ENCODE peak calls at places on chromosomes 5 and 9, in five cellular contexts. One of them, this sample, is unnamed.

GRCh38 chr5:4099401-4099800 is 503.8 kb downstream of the IRX1 start:
- DNase-seq in H9: no peak
- DNase-seq in neuronal stem cell: no peak
- DNase-seq in trophoblast cell: no peak
- DNase-seq in mesenchymal stem cell: no peak
- DNase-seq in this sample: no peak

GRCh38 chr9:90065001-90065400 is 460.2 kb downstream of the GADD45G start:
- DNase-seq in H9: no peak
- DNase-seq in neuronal stem cell: no peak
- DNase-seq in trophoblast cell: no peak
- DNase-seq in mesenchymal stem cell: peak; percentile 26
- DNase-seq in this sample: no peak

GRCh38 chr9:13139641-13140171 is 139.8 kb downstream of the MPDZ start:
- DNase-seq in H9: no peak
- DNase-seq in neuronal stem cell: peak; percentile 26
- DNase-seq in trophoblast cell: no peak
- DNase-seq in mesenchymal stem cell: peak; percentile 86
- DNase-seq in this sample: no peak

GRCh38 chr5:111781200-111781599 is 24.2 kb upstream of the NREP start:
- DNase-seq in H9: no peak
- DNase-seq in neuronal stem cell: no peak
- DNase-seq in trophoblast cell: no peak
- DNase-seq in mesenchymal stem cell: peak; percentile 76
- DNase-seq in this sample: no peak

GRCh38 chr5:9348296-9348996 is 197.4 kb downstream of the SEMA5A start:
- DNase-seq in H9: no peak
- DNase-seq in neuronal stem cell: no peak
- DNase-seq in trophoblast cell: peak; percentile 71
- DNase-seq in mesenchymal stem cell: peak; percentile 55
- DNase-seq in this sample: no peak

GRCh38 chr5:35926389-35927051 is 11.9 kb downstream of the CAPSL start:
- DNase-seq in H9: peak; percentile 76
- DNase-seq in neuronal stem cell: peak; percentile 75
- DNase-seq in trophoblast cell: peak; percentile 34
- DNase-seq in mesenchymal stem cell: peak; percentile 60
- DNase-seq in this sample: no peak

GRCh38 chr5:88886756-88887741 is 4.1 kb upstream of the MEF2C start:
- DNase-seq in H9: no peak
- DNase-seq in neuronal stem cell: no peak
- DNase-seq in trophoblast cell: no peak
- DNase-seq in mesenchymal stem cell: no peak
- DNase-seq in this sample: no peak

GRCh38 chr5:32572778-32573480 is 12.4 kb upstream of the SUB1 start:
- DNase-seq in H9: no peak
- DNase-seq in neuronal stem cell: no peak
- DNase-seq in trophoblast cell: no peak
- DNase-seq in mesenchymal stem cell: no peak
- DNase-seq in this sample: no peak

GRCh38 chr5:111072949-111073682 is 1.6 kb downstream of the TSLP start:
- DNase-seq in H9: peak; percentile 84
- DNase-seq in neuronal stem cell: peak; percentile 49
- DNase-seq in trophoblast cell: peak; percentile 19
- DNase-seq in mesenchymal stem cell: peak; percentile 55
- DNase-seq in this sample: no peak

GRCh38 chr5:112535339-112535738 is 116.3 kb upstream of the EPB41L4A start:
- DNase-seq in H9: no peak
- DNase-seq in neuronal stem cell: no peak
- DNase-seq in trophoblast cell: no peak
- DNase-seq in mesenchymal stem cell: no peak
- DNase-seq in this sample: no peak

GRCh38 chr9:136616948-136617695 is 45.6 kb upstream of the EGFL7 start:
- DNase-seq in H9: no peak
- DNase-seq in neuronal stem cell: no peak
- DNase-seq in trophoblast cell: no peak
- DNase-seq in mesenchymal stem cell: no peak
- DNase-seq in this sample: peak; percentile 45

GRCh38 chr9:97367729-97368128 is 44.2 kb upstream of the TDRD7 start:
- DNase-seq in H9: no peak
- DNase-seq in neuronal stem cell: no peak
- DNase-seq in trophoblast cell: no peak
- DNase-seq in mesenchymal stem cell: no peak
- DNase-seq in this sample: no peak

GRCh38 chr5:117455236-117456233 is 880.9 kb upstream of the SEMA6A start:
- DNase-seq in H9: peak; percentile 79
- DNase-seq in neuronal stem cell: no peak
- DNase-seq in trophoblast cell: no peak
- DNase-seq in mesenchymal stem cell: no peak
- DNase-seq in this sample: peak; percentile 69

GRCh38 chr5:107997338-107997979 is 326.7 kb upstream of the EFNA5 start:
- DNase-seq in H9: no peak
- DNase-seq in neuronal stem cell: no peak
- DNase-seq in trophoblast cell: no peak
- DNase-seq in mesenchymal stem cell: peak; percentile 20
- DNase-seq in this sample: no peak

GRCh38 chr5:180116441-180117377 is 45.1 kb upstream of the RNF130 start:
- DNase-seq in H9: peak; percentile 42
- DNase-seq in neuronal stem cell: no peak
- DNase-seq in trophoblast cell: no peak
- DNase-seq in mesenchymal stem cell: no peak
- DNase-seq in this sample: peak; percentile 47

GRCh38 chr9:37410969-37411785 is 11.3 kb upstream of the GRHPR start:
- DNase-seq in H9: peak; percentile 74
- DNase-seq in neuronal stem cell: no peak
- DNase-seq in trophoblast cell: no peak
- DNase-seq in mesenchymal stem cell: no peak
- DNase-seq in this sample: peak; percentile 74

GRCh38 chr5:133842846-133843725 is 125.3 kb downstream of the C5orf15 start:
- DNase-seq in H9: no peak
- DNase-seq in neuronal stem cell: no peak
- DNase-seq in trophoblast cell: no peak
- DNase-seq in mesenchymal stem cell: no peak
- DNase-seq in this sample: no peak

GRCh38 chr9:130825051-130825651 is 9.9 kb upstream of the ABL1 start:
- DNase-seq in H9: peak; percentile 66
- DNase-seq in neuronal stem cell: peak; percentile 75
- DNase-seq in trophoblast cell: no peak
- DNase-seq in mesenchymal stem cell: peak; percentile 88
- DNase-seq in this sample: no peak

GRCh38 chr5:1171340-1171941 is 30.0 kb upstream of the SLC6A19 start:
- DNase-seq in H9: no peak
- DNase-seq in neuronal stem cell: no peak
- DNase-seq in trophoblast cell: peak; percentile 29
- DNase-seq in mesenchymal stem cell: peak; percentile 74
- DNase-seq in this sample: no peak

GRCh38 chr5:135038829-135039525 is 4.9 kb upstream of the PITX1 start:
- DNase-seq in H9: no peak
- DNase-seq in neuronal stem cell: no peak
- DNase-seq in trophoblast cell: no peak
- DNase-seq in mesenchymal stem cell: peak; percentile 39
- DNase-seq in this sample: no peak

GRCh38 chr5:135041726-135042125 is 7.7 kb upstream of the PITX1 start:
- DNase-seq in H9: no peak
- DNase-seq in neuronal stem cell: no peak
- DNase-seq in trophoblast cell: no peak
- DNase-seq in mesenchymal stem cell: no peak
- DNase-seq in this sample: no peak

GRCh38 chr5:135041145-135041587 is 7.1 kb upstream of the PITX1 start:
- DNase-seq in H9: no peak
- DNase-seq in neuronal stem cell: no peak
- DNase-seq in trophoblast cell: no peak
- DNase-seq in mesenchymal stem cell: no peak
- DNase-seq in this sample: no peak

GRCh38 chr5:135039526-135040296 is 5.7 kb upstream of the PITX1 start:
- DNase-seq in H9: peak; percentile 61
- DNase-seq in neuronal stem cell: no peak
- DNase-seq in trophoblast cell: no peak
- DNase-seq in mesenchymal stem cell: no peak
- DNase-seq in this sample: peak; percentile 67

GRCh38 chr5:135040331-135041144 is 6.5 kb upstream of the PITX1 start:
- DNase-seq in H9: peak; percentile 66
- DNase-seq in neuronal stem cell: no peak
- DNase-seq in trophoblast cell: peak; percentile 47
- DNase-seq in mesenchymal stem cell: no peak
- DNase-seq in this sample: peak; percentile 83
- H2BK12ac ChIP-seq in H9: no peak overlapping the region
- H2BK12ac ChIP-seq in neuronal stem cell: peak overlapping the region; percentile 52
- H2BK12ac ChIP-seq in trophoblast cell: no peak overlapping the region
- H2BK12ac ChIP-seq in mesenchymal stem cell: no peak overlapping the region
- H2BK12ac ChIP-seq in this sample: peak overlapping the region; percentile 95

GRCh38 chr9:100208673-100209072 is 109.6 kb downstream of the INVS start:
- DNase-seq in H9: no peak
- DNase-seq in neuronal stem cell: no peak
- DNase-seq in trophoblast cell: no peak
- DNase-seq in mesenchymal stem cell: no peak
- DNase-seq in this sample: no peak
- H2BK12ac ChIP-seq in H9: no peak overlapping the region
- H2BK12ac ChIP-seq in neuronal stem cell: no peak overlapping the region
- H2BK12ac ChIP-seq in trophoblast cell: no peak overlapping the region
- H2BK12ac ChIP-seq in mesenchymal stem cell: no peak overlapping the region
- H2BK12ac ChIP-seq in this sample: no peak overlapping the region

DNA sequence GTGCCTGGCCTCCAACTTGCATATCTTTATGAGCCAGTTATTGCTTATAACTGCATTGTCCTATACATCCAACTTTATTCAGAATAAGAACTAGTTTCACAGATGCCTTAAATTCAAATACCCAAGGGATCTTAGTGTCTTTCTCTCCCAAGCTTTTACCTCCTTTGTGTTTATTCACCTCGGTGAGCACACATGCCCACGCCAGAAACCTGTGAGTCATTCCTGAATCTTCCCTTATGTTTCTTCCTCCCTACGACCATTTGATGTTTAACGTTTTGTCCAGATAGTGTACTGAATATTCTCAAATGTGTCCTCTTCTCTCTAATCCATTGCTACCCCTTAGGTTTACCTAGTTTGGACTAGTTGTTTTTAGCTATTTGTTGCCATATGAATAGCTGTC is 55.5 kb upstream of the MEGF10 start:
- DNase-seq in H9: no peak
- DNase-seq in neuronal stem cell: no peak
- DNase-seq in trophoblast cell: no peak
- DNase-seq in mesenchymal stem cell: no peak
- DNase-seq in this sample: no peak
- H2BK12ac ChIP-seq in H9: no peak overlapping the region
- H2BK12ac ChIP-seq in neuronal stem cell: no peak overlapping the region
- H2BK12ac ChIP-seq in trophoblast cell: no peak overlapping the region
- H2BK12ac ChIP-seq in mesenchymal stem cell: no peak overlapping the region
- H2BK12ac ChIP-seq in this sample: no peak overlapping the region

GRCh38 chr9:111548623-111549022 is 23.6 kb downstream of the ZNF483 start:
- DNase-seq in H9: no peak
- DNase-seq in neuronal stem cell: no peak
- DNase-seq in trophoblast cell: no peak
- DNase-seq in mesenchymal stem cell: no peak
- DNase-seq in this sample: no peak

GRCh38 chr9:111542497-111543254 is 17.7 kb downstream of the ZNF483 start:
- DNase-seq in H9: no peak
- DNase-seq in neuronal stem cell: no peak
- DNase-seq in trophoblast cell: no peak
- DNase-seq in mesenchymal stem cell: peak; percentile 11
- DNase-seq in this sample: no peak
- H2BK12ac ChIP-seq in H9: no peak overlapping the region
- H2BK12ac ChIP-seq in neuronal stem cell: no peak overlapping the region
- H2BK12ac ChIP-seq in trophoblast cell: no peak overlapping the region
- H2BK12ac ChIP-seq in mesenchymal stem cell: no peak overlapping the region
- H2BK12ac ChIP-seq in this sample: no peak overlapping the region

GRCh38 chr5:102600964-102601363 is 102.2 kb upstream of the SLCO6A1 start:
- DNase-seq in H9: no peak
- DNase-seq in neuronal stem cell: no peak
- DNase-seq in trophoblast cell: no peak
- DNase-seq in mesenchymal stem cell: peak; percentile 26
- DNase-seq in this sample: no peak

GRCh38 chr5:102596951-102597350 is 98.2 kb upstream of the SLCO6A1 start:
- DNase-seq in H9: no peak
- DNase-seq in neuronal stem cell: no peak
- DNase-seq in trophoblast cell: no peak
- DNase-seq in mesenchymal stem cell: no peak
- DNase-seq in this sample: no peak

GRCh38 chr5:102596113-102596512 is 97.3 kb upstream of the SLCO6A1 start:
- DNase-seq in H9: no peak
- DNase-seq in neuronal stem cell: no peak
- DNase-seq in trophoblast cell: no peak
- DNase-seq in mesenchymal stem cell: no peak
- DNase-seq in this sample: no peak

GRCh38 chr5:102595332-102595731 is 96.5 kb upstream of the SLCO6A1 start:
- DNase-seq in H9: no peak
- DNase-seq in neuronal stem cell: no peak
- DNase-seq in trophoblast cell: no peak
- DNase-seq in mesenchymal stem cell: no peak
- DNase-seq in this sample: no peak

GRCh38 chr5:102599289-102599688 is 100.5 kb upstream of the SLCO6A1 start:
- DNase-seq in H9: no peak
- DNase-seq in neuronal stem cell: no peak
- DNase-seq in trophoblast cell: no peak
- DNase-seq in mesenchymal stem cell: no peak
- DNase-seq in this sample: no peak
- H2BK12ac ChIP-seq in H9: no peak overlapping the region
- H2BK12ac ChIP-seq in neuronal stem cell: no peak overlapping the region
- H2BK12ac ChIP-seq in trophoblast cell: no peak overlapping the region
- H2BK12ac ChIP-seq in mesenchymal stem cell: no peak overlapping the region
- H2BK12ac ChIP-seq in this sample: no peak overlapping the region

GRCh38 chr5:83222906-83223305 is 145.6 kb downstream of the XRCC4 start:
- DNase-seq in H9: no peak
- DNase-seq in neuronal stem cell: no peak
- DNase-seq in trophoblast cell: no peak
- DNase-seq in mesenchymal stem cell: no peak
- DNase-seq in this sample: no peak

GRCh38 chr5:83220331-83220730 is 143.0 kb downstream of the XRCC4 start:
- DNase-seq in H9: no peak
- DNase-seq in neuronal stem cell: no peak
- DNase-seq in trophoblast cell: no peak
- DNase-seq in mesenchymal stem cell: no peak
- DNase-seq in this sample: no peak

GRCh38 chr5:83219077-83219476 is 141.7 kb downstream of the XRCC4 start:
- DNase-seq in H9: no peak
- DNase-seq in neuronal stem cell: no peak
- DNase-seq in trophoblast cell: no peak
- DNase-seq in mesenchymal stem cell: no peak
- DNase-seq in this sample: no peak

DNA sequence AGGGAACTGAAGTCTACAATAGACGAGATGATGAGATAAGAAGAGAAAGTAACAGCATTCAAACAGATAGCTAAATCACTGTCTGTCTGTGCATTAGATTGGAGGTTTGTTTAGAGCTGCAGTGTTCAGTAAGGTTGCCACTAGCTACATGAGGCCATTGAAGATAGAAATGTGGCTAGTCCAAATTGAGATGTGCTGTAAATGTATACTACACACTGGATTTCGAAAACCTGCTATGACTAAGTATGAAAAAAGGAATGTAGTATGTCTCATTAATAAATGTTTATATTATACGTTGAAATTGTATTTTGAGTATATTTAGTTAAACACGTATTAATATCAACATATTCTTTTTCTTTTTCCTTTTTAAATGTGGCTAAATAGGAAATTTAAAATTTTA is 142.1 kb downstream of the XRCC4 start:
- DNase-seq in H9: no peak
- DNase-seq in neuronal stem cell: no peak
- DNase-seq in trophoblast cell: no peak
- DNase-seq in mesenchymal stem cell: no peak
- DNase-seq in this sample: no peak
- H2BK12ac ChIP-seq in H9: no peak overlapping the region
- H2BK12ac ChIP-seq in neuronal stem cell: no peak overlapping the region
- H2BK12ac ChIP-seq in trophoblast cell: no peak overlapping the region
- H2BK12ac ChIP-seq in mesenchymal stem cell: no peak overlapping the region
- H2BK12ac ChIP-seq in this sample: no peak overlapping the region